ENCODE peak calls at places on chromosomes 11 and 22, in nine cellular contexts. S is activated CD8-positive, alpha-beta memory T cell treated with anti-CD3 and anti-CD28 coated beads, Interleukin-2, amount 10 ng/mL, durations not matched to agents 7 days and 5 days; G is CD4-positive, alpha-beta T cell; T is A549; J is left ventricle myocardium superior; B is aorta; Y is upper lobe of right lung; O is right cardiac atrium; H is heart right ventricle. E is an unnamed sample.

GRCh38 chr22:39292002-39292401 is 27.4 kb downstream of the RPL3 start:
- ATAC-seq in S (no peak), G (no peak), T (peak; percentile 9), J (no peak), B (peak; percentile 15), Y (peak; percentile 1), O (peak; percentile 2), H (peak; percentile 27), E (no peak)

GRCh38 chr22:30044369-30044768 is 35.9 kb upstream of the HORMAD2 start:
- ATAC-seq in S (no peak), G (no peak), T (no peak), J (no peak), B (peak; percentile 73), Y (peak; percentile 66), O (no peak), H (no peak), E (no peak)

GRCh38 chr11:47595029-47595428 is 818 bp upstream of the C1QTNF4 start:
- ATAC-seq in S (peak; percentile 32), G (no peak), T (peak; percentile 40), J (peak; percentile 94), B (no peak), Y (peak; percentile 17), O (peak; percentile 78), H (peak; percentile 86), E (no peak)

GRCh38 chr22:48581821-48582469 is 1245.7 kb downstream of the BRD1 start:
- ATAC-seq in S (peak; percentile 50), G (no peak), T (peak; percentile 31), J (no peak), B (no peak), Y (no peak), O (no peak), H (no peak), E (no peak)

GRCh38 chr11:109939176-109939810 is 153.9 kb upstream of the ZC3H12C start:
- ATAC-seq in S (no peak), G (no peak), T (peak; percentile 91), J (peak; percentile 77), B (no peak), Y (peak; percentile 88), O (peak; percentile 62), H (peak; percentile 61), E (no peak)

GRCh38 chr22:39832627-39833074 is 60.9 kb downstream of the ENTHD1 start:
- ATAC-seq in S (no peak), G (no peak), T (no peak), J (no peak), B (no peak), Y (no peak), O (no peak), H (no peak), E (no peak)

GRCh38 chr11:95522871-95523270 is 266.7 kb downstream of the FAM76B start:
- ATAC-seq in S (no peak), G (no peak), T (no peak), J (no peak), B (no peak), Y (no peak), O (no peak), H (no peak), E (no peak)

GRCh38 chr11:78331711-78332110 is 85.9 kb downstream of the GAB2 start:
- ATAC-seq in S (peak; percentile 35), G (no peak), T (no peak), J (no peak), B (no peak), Y (no peak), O (no peak), H (no peak), E (no peak)

GRCh38 chr11:93827347-93827746 is 23.1 kb downstream of the VSTM5 start:
- ATAC-seq in S (no peak), G (no peak), T (no peak), J (no peak), B (no peak), Y (no peak), O (no peak), H (no peak), E (no peak)

GRCh38 chr11:73413246-73413645 is 37.0 kb downstream of the RELT start:
- ATAC-seq in S (no peak), G (no peak), T (no peak), J (no peak), B (no peak), Y (peak; percentile 73), O (no peak), H (no peak), E (no peak)

GRCh38 chr11:44096360-44097188 is 1.1 kb downstream of the EXT2 start:
- ATAC-seq in S (no peak), G (no peak), T (no peak), J (peak; percentile 2), B (no peak), Y (peak; percentile 11), O (no peak), H (peak; percentile 44), E (peak; percentile 44)

GRCh38 chr22:24303007-24303406 is 32.4 kb downstream of the SPECC1L start:
- ATAC-seq in S (no peak), G (no peak), T (no peak), J (peak; percentile 34), B (peak; percentile 52), Y (peak; percentile 29), O (peak; percentile 29), H (peak; percentile 32), E (no peak)

GRCh38 chr11:126995989-126996388 is 4.6 kb downstream of the KIRREL3 start:
- ATAC-seq in S (no peak), G (no peak), T (no peak), J (peak; percentile 49), B (no peak), Y (no peak), O (no peak), H (no peak), E (no peak)

GRCh38 chr11:1827095-1827797 is 7.5 kb upstream of the SYT8 start:
- ATAC-seq in S (no peak), G (no peak), T (peak; percentile 14), J (peak; percentile 83), B (peak; percentile 75), Y (peak; percentile 64), O (peak; percentile 68), H (peak; percentile 72), E (no peak)

GRCh38 chr22:40463727-40464126 is 93.3 kb downstream of the SGSM3 start:
- ATAC-seq in S (peak; percentile 68), G (peak; percentile 79), T (no peak), J (no peak), B (no peak), Y (no peak), O (no peak), H (no peak), E (peak; percentile 74)

GRCh38 chr22:24119476-24119875 is 61.8 kb upstream of the SUSD2 start:
- ATAC-seq in S (no peak), G (no peak), T (no peak), J (peak; percentile 2), B (no peak), Y (no peak), O (peak; percentile 7), H (peak; percentile 29), E (no peak)

GRCh38 chr22:28029201-28029948 is 110.3 kb upstream of the PITPNB start:
- ATAC-seq in S (no peak), G (no peak), T (no peak), J (peak; percentile 71), B (peak; percentile 84), Y (peak; percentile 84), O (peak; percentile 85), H (peak; percentile 75), E (no peak)

GRCh38 chr22:38696606-38697005 is 4.1 kb downstream of the JOSD1 start:
- ATAC-seq in S (peak; percentile 21), G (no peak), T (no peak), J (no peak), B (no peak), Y (no peak), O (no peak), H (no peak), E (no peak)

GRCh38 chr11:96051820-96052219 is 127.9 kb upstream of the MTMR2 start:
- ATAC-seq in S (peak; percentile 76), G (no peak), T (no peak), J (no peak), B (no peak), Y (no peak), O (no peak), H (no peak), E (peak; percentile 77)